ENCODE peak calls at places on chromosomes 13 and 19, in six cellular contexts. B, E, Q, U, P and O are unnamed samples.

GRCh38 chr13:95356916-95357315 is 55.7 kb upstream of the ABCC4 start:
- DNase-seq in P (no peak), E (no peak), B (no peak), Q (no peak), U (no peak), O (no peak)

GRCh38 chr19:4635763-4636135 is 3.6 kb upstream of the TNFAIP8L1 start:
- DNase-seq in P (no peak), B (no peak), E (no peak), U (no peak), Q (no peak), O (no peak)

GRCh38 chr19:3682286-3682685 is 18.0 kb downstream of the PIP5K1C start:
- DNase-seq in P (no peak), U (no peak), E (no peak), B (no peak), Q (no peak), O (no peak)

GRCh38 chr13:96091164-96091931 is 1.4 kb downstream of the HS6ST3 start:
- DNase-seq in U (peak; percentile 22), B (no peak), E (no peak), P (no peak), Q (peak; percentile 33), O (no peak)

GRCh38 chr13:58397596-58398387 is 766.2 kb downstream of the PCDH17 start:
- DNase-seq in P (no peak), B (no peak), U (no peak), Q (no peak), E (no peak), O (no peak)

GRCh38 chr13:77810430-77810829 is 108.2 kb downstream of the EDNRB start:
- DNase-seq in Q (peak; percentile 31), P (peak; percentile 8), U (no peak), B (peak; percentile 80), E (no peak), O (peak; percentile 1)

GRCh38 chr13:43908156-43909126 is 28.7 kb downstream of the LACC1 start:
- DNase-seq in U (peak; percentile 22), B (no peak), E (peak; percentile 39), Q (no peak), P (peak; percentile 18), O (peak; percentile 77)

GRCh38 chr13:32878172-32878571 is 138.1 kb upstream of the KL start:
- DNase-seq in U (no peak), B (no peak), Q (no peak), E (peak; percentile 42), P (no peak), O (peak; percentile 39)

GRCh38 chr19:18194554-18195238 is 1.7 kb downstream of the MPV17L2 start:
- DNase-seq in P (no peak), U (no peak), E (peak; percentile 63), B (no peak), Q (peak; percentile 84), O (no peak)

GRCh38 chr19:1173160-1173844 is 766 bp downstream of the SBNO2 start:
- DNase-seq in Q (peak; percentile 37), B (no peak), P (no peak), U (no peak), E (no peak), O (no peak)

GRCh38 chr13:71902676-71903075 is 35.7 kb upstream of the DACH1 start:
- DNase-seq in B (no peak), Q (no peak), P (no peak), E (no peak), U (no peak), O (no peak)

GRCh38 chr19:35006342-35006998 is 6.3 kb downstream of the GRAMD1A start:
- DNase-seq in U (no peak), B (no peak), E (no peak), Q (no peak), P (no peak), O (peak; percentile 35)

GRCh38 chr13:80840313-80840976 is 499.5 kb upstream of the SPRY2 start:
- DNase-seq in E (no peak), P (no peak), B (no peak), U (no peak), Q (no peak), O (no peak)

GRCh38 chr19:33497778-33498175 is 23.8 kb downstream of the PEPD start:
- DNase-seq in Q (no peak), B (no peak), P (no peak), U (no peak), E (no peak), O (no peak)

GRCh38 chr19:31127132-31127967 is 221.9 kb downstream of the TSHZ3 start:
- DNase-seq in B (no peak), P (peak; percentile 77), E (no peak), U (no peak), Q (no peak), O (peak; percentile 96)

GRCh38 chr13:33616130-33616529 is 201.8 kb upstream of the RFC3 start:
- DNase-seq in U (no peak), E (no peak), Q (no peak), P (no peak), B (no peak), O (no peak)

GRCh38 chr19:1067341-1068103 is 555 bp downstream of the ARHGAP45 start:
- DNase-seq in Q (no peak), E (no peak), U (no peak), P (no peak), B (no peak), O (no peak)

GRCh38 chr19:2811735-2812413 is 7.8 kb upstream of the ZNF554 start:
- DNase-seq in E (no peak), P (no peak), B (no peak), U (no peak), Q (peak; percentile 10), O (no peak)

GRCh38 chr19:49570138-49570856 is 10.1 kb downstream of the NOSIP start:
- DNase-seq in P (peak; percentile 79), E (peak; percentile 86), Q (peak; percentile 91), B (peak; percentile 67), U (peak; percentile 78), O (peak; percentile 73)

GRCh38 chr19:42081584-42082258 is 5.8 kb downstream of the ZNF574 start:
- DNase-seq in B (no peak), Q (no peak), U (no peak), P (peak; percentile 37), E (peak; percentile 27), O (peak; percentile 61)

GRCh38 chr13:113941571-113942191 is 32.2 kb downstream of the C13orf46 start:
- DNase-seq in P (peak; percentile 16), U (peak; percentile 80), Q (no peak), E (peak; percentile 34), B (no peak), O (no peak)

GRCh38 chr13:26280822-26281221 is 26.9 kb downstream of the CDK8 start:
- DNase-seq in B (no peak), E (no peak), P (no peak), Q (no peak), U (no peak), O (no peak)